ENCODE peak calls at places on chromosome 13, in eight cellular contexts. One of them, this sample, is unnamed.
A peak's percentile ranks its signal among the peaks of the same experiment; 100 is the strongest.

GRCh38 chr13:106417467-106418110 is 117.9 kb downstream of the EFNB2 start:
- DNase-seq in heart left ventricle: no peak
- DNase-seq in fibroblast of lung: no peak
- DNase-seq in transverse colon: no peak
- DNase-seq in SK-N-SH: no peak
- DNase-seq in lower lobe of right lung: no peak
- DNase-seq in lung: no peak
- DNase-seq in CD8-positive, alpha-beta T cell: no peak
- DNase-seq in this sample: no peak

GRCh38 chr13:57633141-57633949 is 1.8 kb downstream of the PCDH17 start:
- DNase-seq in heart left ventricle: peak; percentile 74
- DNase-seq in fibroblast of lung: peak; percentile 50
- DNase-seq in transverse colon: peak; percentile 13
- DNase-seq in SK-N-SH: peak; percentile 79
- DNase-seq in lower lobe of right lung: peak; percentile 62
- DNase-seq in lung: peak; percentile 41
- DNase-seq in CD8-positive, alpha-beta T cell: no peak
- DNase-seq in this sample: peak; percentile 81

GRCh38 chr13:109813663-109814062 is 27.3 kb upstream of the IRS2 start:
- DNase-seq in heart left ventricle: no peak
- DNase-seq in fibroblast of lung: no peak
- DNase-seq in transverse colon: no peak
- DNase-seq in SK-N-SH: no peak
- DNase-seq in lower lobe of right lung: no peak
- DNase-seq in lung: no peak
- DNase-seq in CD8-positive, alpha-beta T cell: no peak
- DNase-seq in this sample: no peak

GRCh38 chr13:98826156-98826555 is 73.7 kb upstream of the SLC15A1 start:
- DNase-seq in heart left ventricle: no peak
- DNase-seq in fibroblast of lung: no peak
- DNase-seq in transverse colon: no peak
- DNase-seq in SK-N-SH: no peak
- DNase-seq in lower lobe of right lung: no peak
- DNase-seq in lung: no peak
- DNase-seq in CD8-positive, alpha-beta T cell: no peak
- DNase-seq in this sample: no peak

GRCh38 chr13:24184265-24184841 is 23.8 kb downstream of the SPATA13 start:
- DNase-seq in heart left ventricle: no peak
- DNase-seq in fibroblast of lung: no peak
- DNase-seq in transverse colon: no peak
- DNase-seq in SK-N-SH: no peak
- DNase-seq in lower lobe of right lung: no peak
- DNase-seq in lung: no peak
- DNase-seq in CD8-positive, alpha-beta T cell: no peak
- DNase-seq in this sample: no peak

GRCh38 chr13:92823059-92823458 is 403.5 kb upstream of the GPC6 start:
- DNase-seq in heart left ventricle: no peak
- DNase-seq in fibroblast of lung: no peak
- DNase-seq in transverse colon: no peak
- DNase-seq in SK-N-SH: no peak
- DNase-seq in lower lobe of right lung: no peak
- DNase-seq in lung: no peak
- DNase-seq in CD8-positive, alpha-beta T cell: no peak
- DNase-seq in this sample: no peak

GRCh38 chr13:109779074-109779473 is 7.3 kb downstream of the IRS2 start:
- DNase-seq in heart left ventricle: no peak
- DNase-seq in fibroblast of lung: peak; percentile 29
- DNase-seq in transverse colon: no peak
- DNase-seq in SK-N-SH: peak; percentile 36
- DNase-seq in lower lobe of right lung: no peak
- DNase-seq in lung: no peak
- DNase-seq in CD8-positive, alpha-beta T cell: no peak
- DNase-seq in this sample: no peak

GRCh38 chr13:36057041-36057440 is 74.1 kb downstream of the DCLK1 start:
- DNase-seq in heart left ventricle: no peak
- DNase-seq in fibroblast of lung: peak; percentile 3
- DNase-seq in transverse colon: no peak
- DNase-seq in SK-N-SH: no peak
- DNase-seq in lower lobe of right lung: no peak
- DNase-seq in lung: no peak
- DNase-seq in CD8-positive, alpha-beta T cell: no peak
- DNase-seq in this sample: no peak

GRCh38 chr13:19959141-19959830 is 759 bp downstream of the ZMYM2 start:
- DNase-seq in heart left ventricle: peak; percentile 56
- DNase-seq in fibroblast of lung: peak; percentile 42
- DNase-seq in transverse colon: peak; percentile 61
- DNase-seq in SK-N-SH: peak; percentile 62
- DNase-seq in lower lobe of right lung: peak; percentile 78
- DNase-seq in lung: peak; percentile 64
- DNase-seq in CD8-positive, alpha-beta T cell: peak; percentile 53
- DNase-seq in this sample: peak; percentile 68
- TF ChIP-seq CTCF in heart left ventricle: no peak
- TF ChIP-seq CTCF in fibroblast of lung: peak; percentile 10
- TF ChIP-seq CTCF in transverse colon: peak; percentile 33
- TF ChIP-seq CTCF in SK-N-SH: peak; percentile 6
- TF ChIP-seq CTCF in lower lobe of right lung: no peak
- TF ChIP-seq CTCF in lung: no peak
- TF ChIP-seq CTCF in CD8-positive, alpha-beta T cell: no peak
- TF ChIP-seq CTCF in this sample: peak; percentile 30

GRCh38 chr13:40582531-40582930 is 83.9 kb downstream of the FOXO1 start:
- DNase-seq in heart left ventricle: no peak
- DNase-seq in fibroblast of lung: no peak
- DNase-seq in transverse colon: no peak
- DNase-seq in SK-N-SH: no peak
- DNase-seq in lower lobe of right lung: no peak
- DNase-seq in lung: no peak
- DNase-seq in CD8-positive, alpha-beta T cell: no peak
- DNase-seq in this sample: no peak

GRCh38 chr13:40581277-40581579 is 85.2 kb downstream of the FOXO1 start:
- DNase-seq in heart left ventricle: no peak
- DNase-seq in fibroblast of lung: no peak
- DNase-seq in transverse colon: no peak
- DNase-seq in SK-N-SH: no peak
- DNase-seq in lower lobe of right lung: no peak
- DNase-seq in lung: no peak
- DNase-seq in CD8-positive, alpha-beta T cell: no peak
- DNase-seq in this sample: no peak

GRCh38 chr13:40579535-40579934 is 86.9 kb downstream of the FOXO1 start:
- DNase-seq in heart left ventricle: no peak
- DNase-seq in fibroblast of lung: no peak
- DNase-seq in transverse colon: no peak
- DNase-seq in SK-N-SH: no peak
- DNase-seq in lower lobe of right lung: no peak
- DNase-seq in lung: no peak
- DNase-seq in CD8-positive, alpha-beta T cell: no peak
- DNase-seq in this sample: no peak

GRCh38 chr13:40578055-40578454 is 88.4 kb downstream of the FOXO1 start:
- DNase-seq in heart left ventricle: no peak
- DNase-seq in fibroblast of lung: no peak
- DNase-seq in transverse colon: no peak
- DNase-seq in SK-N-SH: no peak
- DNase-seq in lower lobe of right lung: no peak
- DNase-seq in lung: no peak
- DNase-seq in CD8-positive, alpha-beta T cell: no peak
- DNase-seq in this sample: no peak

DNA sequence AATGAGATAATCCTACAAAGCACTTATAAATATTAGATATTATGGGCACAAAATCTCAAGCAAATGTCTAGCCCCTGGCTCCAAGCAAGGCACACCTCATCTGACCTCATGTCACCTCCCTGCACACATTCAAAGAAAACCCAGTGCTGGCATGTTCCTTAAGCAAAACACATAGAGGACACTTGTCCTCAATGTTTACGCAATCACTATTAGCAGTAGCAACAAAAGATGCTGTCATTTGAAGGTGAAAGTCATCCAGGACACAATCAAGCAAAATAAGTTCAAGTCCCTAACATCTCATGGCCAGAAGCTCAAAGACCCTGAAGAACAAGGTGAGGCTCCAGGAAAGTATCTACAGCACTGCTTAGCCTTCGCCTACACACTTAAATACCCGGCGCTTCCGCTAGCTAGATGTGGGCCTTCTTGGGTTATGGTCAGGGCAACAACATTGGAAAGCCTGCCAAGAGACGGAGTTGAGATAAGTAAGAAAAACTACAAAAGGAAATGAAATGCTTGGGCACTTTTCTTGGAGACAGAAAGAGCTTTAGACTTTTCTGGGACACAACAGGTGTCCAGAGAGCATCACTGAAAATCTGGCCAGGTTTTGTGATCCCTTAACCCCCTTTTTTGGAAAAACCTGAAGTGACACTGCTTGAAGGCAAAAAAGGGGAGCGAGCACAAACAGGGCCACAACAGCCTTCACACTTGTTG is 85.7 kb downstream of the FOXO1 start:
- DNase-seq in heart left ventricle: no peak
- DNase-seq in fibroblast of lung: peak; percentile 23
- DNase-seq in transverse colon: no peak
- DNase-seq in SK-N-SH: no peak
- DNase-seq in lower lobe of right lung: no peak
- DNase-seq in lung: no peak
- DNase-seq in CD8-positive, alpha-beta T cell: no peak
- DNase-seq in this sample: no peak
- H3K27ac ChIP-seq in heart left ventricle: no peak overlapping the region
- H3K27ac ChIP-seq in fibroblast of lung: no peak overlapping the region
- H3K27ac ChIP-seq in transverse colon: no peak overlapping the region
- H3K27ac ChIP-seq in SK-N-SH: no peak overlapping the region
- H3K27ac ChIP-seq in lower lobe of right lung: no peak overlapping the region
- H3K27ac ChIP-seq in lung: no peak overlapping the region
- H3K27ac ChIP-seq in CD8-positive, alpha-beta T cell: no peak overlapping the region
- H3K27ac ChIP-seq in this sample: no peak overlapping the region

GRCh38 chr13:21673592-21674270 is 2.9 kb downstream of the FGF9 start:
- DNase-seq in heart left ventricle: peak; percentile 47
- DNase-seq in fibroblast of lung: peak; percentile 41
- DNase-seq in transverse colon: peak; percentile 60
- DNase-seq in SK-N-SH: peak; percentile 83
- DNase-seq in lower lobe of right lung: peak; percentile 62
- DNase-seq in lung: no peak
- DNase-seq in CD8-positive, alpha-beta T cell: no peak
- DNase-seq in this sample: no peak

GRCh38 chr13:21670883-21671792 is at the start of gene FGF9:
- DNase-seq in heart left ventricle: peak; percentile 82
- DNase-seq in fibroblast of lung: peak; percentile 83
- DNase-seq in transverse colon: peak; percentile 87
- DNase-seq in SK-N-SH: peak; percentile 84
- DNase-seq in lower lobe of right lung: peak; percentile 85
- DNase-seq in lung: peak; percentile 73
- DNase-seq in CD8-positive, alpha-beta T cell: peak; percentile 72
- DNase-seq in this sample: peak; percentile 46

GRCh38 chr13:21672811-21673591 is 2.1 kb downstream of the FGF9 start:
- DNase-seq in heart left ventricle: no peak
- DNase-seq in fibroblast of lung: no peak
- DNase-seq in transverse colon: no peak
- DNase-seq in SK-N-SH: no peak
- DNase-seq in lower lobe of right lung: no peak
- DNase-seq in lung: no peak
- DNase-seq in CD8-positive, alpha-beta T cell: no peak
- DNase-seq in this sample: no peak

GRCh38 chr13:21670006-21670882 is 629 bp upstream of the FGF9 start:
- DNase-seq in heart left ventricle: peak; percentile 57
- DNase-seq in fibroblast of lung: peak; percentile 64
- DNase-seq in transverse colon: peak; percentile 66
- DNase-seq in SK-N-SH: peak; percentile 62
- DNase-seq in lower lobe of right lung: peak; percentile 62
- DNase-seq in lung: no peak
- DNase-seq in CD8-positive, alpha-beta T cell: peak; percentile 52
- DNase-seq in this sample: peak; percentile 35

GRCh38 chr13:21671793-21672680 is 1.2 kb downstream of the FGF9 start:
- DNase-seq in heart left ventricle: no peak
- DNase-seq in fibroblast of lung: no peak
- DNase-seq in transverse colon: no peak
- DNase-seq in SK-N-SH: peak; percentile 31
- DNase-seq in lower lobe of right lung: no peak
- DNase-seq in lung: no peak
- DNase-seq in CD8-positive, alpha-beta T cell: no peak
- DNase-seq in this sample: no peak
- H3K4me3 ChIP-seq in heart left ventricle: peak overlapping the region; percentile 65
- H3K4me3 ChIP-seq in fibroblast of lung: no peak overlapping the region
- H3K4me3 ChIP-seq in transverse colon: peak overlapping the region; percentile 47
- H3K4me3 ChIP-seq in SK-N-SH: no peak overlapping the region
- H3K4me3 ChIP-seq in lower lobe of right lung: peak overlapping the region; percentile 72
- H3K4me3 ChIP-seq in lung: no peak overlapping the region
- H3K4me3 ChIP-seq in CD8-positive, alpha-beta T cell: peak overlapping the region; percentile 80
- H3K4me3 ChIP-seq in this sample: peak overlapping the region; percentile 72

GRCh38 chr13:112968380-112968909 is 569 bp upstream of the MCF2L start:
- DNase-seq in heart left ventricle: no peak
- DNase-seq in fibroblast of lung: no peak
- DNase-seq in transverse colon: peak; percentile 70
- DNase-seq in SK-N-SH: peak; percentile 82
- DNase-seq in lower lobe of right lung: peak; percentile 76
- DNase-seq in lung: peak; percentile 69
- DNase-seq in CD8-positive, alpha-beta T cell: peak; percentile 19
- DNase-seq in this sample: no peak

GRCh38 chr13:112967666-112968379 is 1.2 kb upstream of the MCF2L start:
- DNase-seq in heart left ventricle: no peak
- DNase-seq in fibroblast of lung: no peak
- DNase-seq in transverse colon: peak; percentile 3
- DNase-seq in SK-N-SH: no peak
- DNase-seq in lower lobe of right lung: no peak
- DNase-seq in lung: no peak
- DNase-seq in CD8-positive, alpha-beta T cell: no peak
- DNase-seq in this sample: no peak

GRCh38 chr13:112969692-112970338 is 801 bp downstream of the MCF2L start:
- DNase-seq in heart left ventricle: no peak
- DNase-seq in fibroblast of lung: no peak
- DNase-seq in transverse colon: peak; percentile 4
- DNase-seq in SK-N-SH: peak; percentile 78
- DNase-seq in lower lobe of right lung: no peak
- DNase-seq in lung: no peak
- DNase-seq in CD8-positive, alpha-beta T cell: no peak
- DNase-seq in this sample: no peak

GRCh38 chr13:112970552-112971287 is 1.7 kb downstream of the MCF2L start:
- DNase-seq in heart left ventricle: no peak
- DNase-seq in fibroblast of lung: no peak
- DNase-seq in transverse colon: peak; percentile 3
- DNase-seq in SK-N-SH: no peak
- DNase-seq in lower lobe of right lung: no peak
- DNase-seq in lung: no peak
- DNase-seq in CD8-positive, alpha-beta T cell: no peak
- DNase-seq in this sample: no peak

DNA sequence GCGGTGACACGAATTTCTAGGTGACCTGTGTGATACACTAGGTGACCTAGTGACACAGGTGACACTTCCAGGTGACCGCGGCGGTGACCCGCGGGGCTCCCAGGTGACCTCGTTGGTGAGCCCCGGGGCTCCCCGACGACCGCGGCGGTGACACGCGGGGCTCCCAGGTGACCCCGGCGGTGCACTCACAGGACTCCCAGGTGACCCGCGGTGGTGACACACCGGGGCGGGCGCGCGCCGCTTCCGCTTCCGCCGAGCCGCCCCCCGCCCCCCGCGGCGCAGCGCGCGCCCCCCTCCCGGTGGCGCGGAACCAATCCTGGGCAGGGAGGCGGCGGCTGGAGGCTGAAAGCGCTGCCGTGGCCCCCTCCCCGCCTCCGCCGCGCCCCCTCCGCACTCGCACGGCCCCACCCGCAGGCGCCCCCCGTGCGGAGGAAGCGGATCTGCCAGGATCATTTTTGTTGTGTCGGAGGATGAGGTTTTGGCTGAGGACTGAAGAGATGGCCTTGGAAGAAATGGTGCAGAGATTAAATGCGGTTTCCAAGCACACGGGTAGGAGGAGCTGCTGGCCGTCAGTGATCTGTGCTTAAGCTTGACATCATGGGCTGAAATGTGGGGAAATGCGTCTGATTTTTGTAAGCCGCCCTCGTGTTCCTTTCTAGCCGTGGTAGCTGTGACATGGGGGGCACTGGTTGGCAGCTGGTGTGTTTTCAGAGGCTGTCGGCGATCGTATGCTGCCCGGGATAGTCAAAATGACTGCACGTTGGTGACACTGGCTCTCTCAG is at the start of gene MCF2L:
- DNase-seq in heart left ventricle: no peak
- DNase-seq in fibroblast of lung: peak; percentile 25
- DNase-seq in transverse colon: peak; percentile 55
- DNase-seq in SK-N-SH: peak; percentile 93
- DNase-seq in lower lobe of right lung: peak; percentile 66
- DNase-seq in lung: peak; percentile 41
- DNase-seq in CD8-positive, alpha-beta T cell: peak; percentile 56
- DNase-seq in this sample: peak; percentile 50
- TF ChIP-seq CTCF in heart left ventricle: peak; percentile 4
- TF ChIP-seq CTCF in fibroblast of lung: peak; percentile 32
- TF ChIP-seq CTCF in transverse colon: no peak
- TF ChIP-seq CTCF in SK-N-SH: peak; percentile 25
- TF ChIP-seq CTCF in lower lobe of right lung: no peak
- TF ChIP-seq CTCF in lung: no peak
- TF ChIP-seq CTCF in CD8-positive, alpha-beta T cell: no peak
- TF ChIP-seq CTCF in this sample: peak; percentile 27